ENCODE peak calls at places on chromosomes 6 and 20, in five cellular contexts. J, E, P, H and Z are unnamed samples.

GRCh38 chr6:151974061-151974617 is 166.7 kb downstream of the ESR1 start:
- DNase-seq in J (no peak), E (no peak), P (no peak), H (no peak), Z (no peak)

GRCh38 chr6:13919861-13920260 is 4.9 kb upstream of the RNF182 start:
- DNase-seq in J (no peak), E (no peak), P (no peak), H (no peak), Z (no peak)

GRCh38 chr6:111096246-111096645 is 8.9 kb downstream of the SLC16A10 start:
- DNase-seq in J (no peak), E (no peak), P (no peak), H (no peak), Z (peak; percentile 51)

GRCh38 chr6:1609662-1610496 is at the start of gene FOXC1:
- DNase-seq in J (no peak), E (peak; percentile 80), P (no peak), H (peak; percentile 83), Z (peak; percentile 97)

GRCh38 chr20:40630723-40631631 is 58.1 kb downstream of the MAFB start:
- DNase-seq in J (peak; percentile 69), E (no peak), P (no peak), H (no peak), Z (no peak)

GRCh38 chr20:60637801-60638200 is 614.3 kb upstream of the CDH4 start:
- DNase-seq in J (no peak), E (no peak), P (no peak), H (no peak), Z (no peak)

GRCh38 chr20:57618091-57618765 is 2.0 kb downstream of the ZBP1 start:
- DNase-seq in J (peak; percentile 74), E (no peak), P (no peak), H (peak; percentile 57), Z (no peak)

GRCh38 chr6:53828215-53828614 is 33.4 kb downstream of the LRRC1 start:
- DNase-seq in J (no peak), E (no peak), P (no peak), H (no peak), Z (peak; percentile 32)

GRCh38 chr20:35447082-35447789 is 8.2 kb upstream of the CEP250 start:
- DNase-seq in J (no peak), E (peak; percentile 88), P (peak; percentile 82), H (peak; percentile 68), Z (no peak)

GRCh38 chr20:4794846-4795245 is 73.1 kb downstream of the PRND start:
- DNase-seq in J (no peak), E (no peak), P (no peak), H (no peak), Z (no peak)

GRCh38 chr6:149501768-149502167 is 17.0 kb upstream of the ZC3H12D start:
- DNase-seq in J (no peak), E (no peak), P (no peak), H (no peak), Z (no peak)

GRCh38 chr6:148367418-148368024 is 24.9 kb downstream of the SASH1 start:
- DNase-seq in J (no peak), E (peak; percentile 42), P (no peak), H (no peak), Z (peak; percentile 69)

GRCh38 chr6:16082367-16082766 is 46.5 kb upstream of the MYLIP start:
- DNase-seq in J (no peak), E (no peak), P (no peak), H (no peak), Z (no peak)

GRCh38 chr6:160036331-160036695 is 67.4 kb downstream of the IGF2R start:
- DNase-seq in J (peak; percentile 86), E (no peak), P (no peak), H (no peak), Z (no peak)

GRCh38 chr20:571754-572331 is 28.3 kb upstream of the CSNK2A1 start:
- DNase-seq in J (no peak), E (peak; percentile 75), P (peak; percentile 33), H (no peak), Z (peak; percentile 89)

GRCh38 chr20:62066983-62067433 is 1.3 kb upstream of the TAF4 start:
- DNase-seq in J (no peak), E (peak; percentile 57), P (peak; percentile 57), H (no peak), Z (no peak)

GRCh38 chr20:44019638-44020335 is 105.1 kb downstream of the TOX2 start:
- DNase-seq in J (no peak), E (no peak), P (no peak), H (no peak), Z (no peak)

GRCh38 chr6:11551053-11551452 is 13.5 kb downstream of the TMEM170B start:
- DNase-seq in J (no peak), E (no peak), P (no peak), H (no peak), Z (no peak)

DNA sequence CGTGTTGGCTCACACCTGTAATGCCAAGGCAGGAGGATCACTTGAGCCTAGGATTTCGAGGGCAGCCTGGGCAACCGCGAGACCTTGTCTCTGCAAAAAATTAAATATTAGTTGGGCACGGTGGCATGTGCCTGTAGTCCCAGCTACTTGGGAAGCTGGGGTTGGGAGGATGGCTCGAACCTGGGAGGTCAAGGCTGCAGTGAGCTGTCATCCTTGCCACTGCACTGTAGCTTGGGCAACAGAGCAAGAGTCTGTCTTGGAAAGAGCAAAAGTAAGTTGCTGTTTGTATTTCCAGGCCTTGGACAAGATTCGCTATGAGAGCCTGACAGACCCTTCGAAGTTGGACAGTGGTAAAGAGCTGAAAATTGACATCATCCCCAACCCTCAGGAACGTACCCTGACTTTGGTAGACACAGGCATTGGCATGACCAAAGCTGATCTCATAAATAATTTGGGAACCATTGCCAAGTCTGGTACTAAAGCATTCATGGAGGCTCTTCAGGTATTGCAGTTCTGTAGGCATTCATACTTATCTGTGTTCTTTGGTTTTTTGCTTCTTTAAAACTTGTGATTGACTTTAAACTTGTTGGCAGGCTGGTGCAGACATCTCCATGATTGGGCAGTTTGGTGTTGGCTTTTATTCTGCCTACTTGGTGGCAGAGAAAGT is 2.3 kb downstream of the HSP90AB1 start:
- DNase-seq in J (no peak), E (no peak), P (no peak), H (no peak), Z (no peak)
- H3K27ac ChIP-seq in J (peak overlapping the region; percentile 100), E (peak overlapping the region; percentile 99), P (peak overlapping the region; percentile 98), H (peak overlapping the region; percentile 82), Z (no peak overlapping the region)

GRCh38 chr6:3614918-3615317 is 136.6 kb downstream of the PXDC1 start:
- DNase-seq in J (no peak), E (no peak), P (no peak), H (no peak), Z (no peak)

GRCh38 chr6:3610896-3611295 is 140.6 kb downstream of the PXDC1 start:
- DNase-seq in J (peak; percentile 56), E (no peak), P (no peak), H (no peak), Z (no peak)

GRCh38 chr6:3609388-3609787 is 142.1 kb downstream of the PXDC1 start:
- DNase-seq in J (peak; percentile 71), E (no peak), P (no peak), H (no peak), Z (no peak)

GRCh38 chr6:3610206-3610605 is 141.3 kb downstream of the PXDC1 start:
- DNase-seq in J (peak; percentile 74), E (no peak), P (no peak), H (no peak), Z (no peak)

GRCh38 chr6:3612341-3613041 is 139.0 kb downstream of the PXDC1 start:
- DNase-seq in J (peak; percentile 89), E (no peak), P (no peak), H (peak; percentile 68), Z (no peak)
- TF ChIP-seq POLR2AphosphoS5 in J (no peak), E (no peak), P (no peak), H (peak; percentile 5), Z (no peak)

DNA sequence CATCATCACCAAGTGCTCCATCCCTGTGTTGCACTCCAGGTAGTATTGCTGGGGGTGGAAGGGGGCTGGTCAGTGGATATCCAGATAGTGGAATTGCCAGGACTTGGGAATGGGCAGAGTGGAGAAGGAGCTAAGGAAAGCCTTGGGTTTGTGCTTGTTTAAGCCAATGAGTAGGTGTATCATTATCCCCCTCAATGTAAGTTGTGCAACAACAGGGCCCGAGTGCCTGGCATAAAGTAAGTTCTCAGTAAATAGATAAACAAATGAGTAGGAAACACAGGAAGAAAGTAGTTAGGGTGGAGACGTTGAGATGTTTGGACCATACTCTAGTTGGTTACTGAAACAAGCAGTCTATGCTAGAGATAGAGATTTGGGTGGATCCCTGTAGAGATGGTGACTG is 9.8 kb downstream of the CCND3 start:
- DNase-seq in J (no peak), E (no peak), P (no peak), H (no peak), Z (no peak)
- H3K27ac ChIP-seq in J (no peak overlapping the region), E (no peak overlapping the region), P (no peak overlapping the region), H (no peak overlapping the region), Z (no peak overlapping the region)

GRCh38 chr6:135922170-135922569 is 70.7 kb downstream of the PDE7B start:
- DNase-seq in J (no peak), E (peak; percentile 78), P (no peak), H (peak; percentile 29), Z (peak; percentile 29)

GRCh38 chr6:135921176-135921575 is 69.7 kb downstream of the PDE7B start:
- DNase-seq in J (no peak), E (no peak), P (no peak), H (no peak), Z (no peak)

GRCh38 chr6:135920689-135921088 is 69.2 kb downstream of the PDE7B start:
- DNase-seq in J (no peak), E (no peak), P (no peak), H (no peak), Z (no peak)

GRCh38 chr6:135919026-135919425 is 67.5 kb downstream of the PDE7B start:
- DNase-seq in J (no peak), E (no peak), P (no peak), H (no peak), Z (no peak)

DNA sequence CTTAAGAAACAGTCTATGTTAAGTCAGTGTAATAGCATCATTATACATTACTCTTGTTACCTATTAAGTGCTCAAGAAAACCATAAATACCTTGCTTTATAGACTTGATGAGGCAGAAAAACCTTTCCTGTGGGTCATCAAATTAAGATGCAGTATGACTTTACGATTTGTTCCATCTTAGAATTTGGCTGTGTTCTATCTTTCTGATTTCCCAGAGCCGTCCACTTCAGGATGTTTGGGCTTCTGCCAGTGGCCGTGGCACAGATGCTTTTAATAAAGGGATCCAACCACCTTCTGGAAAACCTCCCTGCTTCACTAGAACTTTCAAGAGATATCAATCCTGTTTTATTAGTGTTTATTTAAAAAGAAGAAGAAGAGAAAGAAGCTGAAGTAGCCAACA is 71.2 kb downstream of the PDE7B start:
- DNase-seq in J (no peak), E (no peak), P (no peak), H (no peak), Z (no peak)
- TF ChIP-seq POLR2AphosphoS5 in J (no peak), E (no peak), P (no peak), H (no peak), Z (no peak)

DNA sequence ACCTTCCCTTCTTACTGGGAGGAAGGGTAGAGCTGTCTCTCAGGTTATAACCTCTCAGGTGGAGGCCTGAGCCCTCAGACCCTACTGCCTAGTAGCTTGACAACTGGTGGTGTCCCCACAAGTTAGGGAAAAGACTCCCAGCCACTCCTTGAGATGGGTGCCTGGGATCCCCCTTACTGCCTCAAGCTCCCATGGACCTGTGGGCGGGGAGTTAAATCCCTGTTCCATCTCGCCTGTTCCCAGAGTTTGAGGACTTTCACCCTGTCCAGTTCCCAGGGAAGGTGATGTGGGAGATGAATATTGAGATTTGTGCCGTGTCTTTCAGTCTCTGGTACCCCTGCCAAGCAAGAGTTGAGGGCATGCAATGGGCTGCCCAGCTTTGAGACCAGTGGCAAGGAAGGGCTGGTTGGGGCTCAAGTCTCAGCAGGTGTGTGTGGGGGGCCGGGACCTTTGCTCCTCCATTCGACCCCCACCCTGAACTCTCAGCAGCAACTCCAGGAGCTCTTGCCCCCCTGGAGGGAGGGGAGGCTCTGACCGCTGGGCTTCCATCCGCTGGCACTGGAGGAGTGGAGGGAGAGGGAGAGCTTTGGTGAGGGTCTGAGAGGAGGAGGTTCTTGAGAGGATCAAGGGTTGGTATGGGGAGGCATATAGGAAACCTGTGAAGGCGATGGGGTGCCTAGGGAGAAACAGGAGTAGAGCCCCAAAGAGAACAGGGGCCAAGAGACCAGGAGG is 1.1 kb upstream of the PBX2 start:
- DNase-seq in J (no peak), E (no peak), P (no peak), H (no peak), Z (no peak)
- H3K27ac ChIP-seq in J (peak overlapping the region; percentile 99), E (peak overlapping the region; percentile 32), P (peak overlapping the region; percentile 93), H (peak overlapping the region; percentile 81), Z (peak overlapping the region; percentile 93)